ENCODE peak calls at places on chromosome 17, in seven cellular contexts. J, Z, X, U, K, W and N are unnamed samples. For H3K27me3, the result is how much of the 10 kb centered on the place peaks cover.

GRCh38 chr17:81473019-81473418 is 39.6 kb downstream of the ACTG1 start:
- DNase-seq in J (no peak), Z (no peak), X (no peak), U (no peak), K (no peak), W (no peak), N (no peak)

GRCh38 chr17:30720013-30720471 is 104.5 kb downstream of the CRLF3 start:
- DNase-seq in J (no peak), Z (no peak), X (peak), U (peak), K (no peak), W (no peak), N (no peak)

GRCh38 chr17:75668489-75668888 is 1.4 kb downstream of the SAP30BP start:
- DNase-seq in J (no peak), Z (no peak), X (no peak), U (no peak), K (peak), W (no peak), N (no peak)

GRCh38 chr17:43994272-43995149 is 9.9 kb upstream of the NAGS start:
- DNase-seq in J (no peak), Z (peak), X (peak), U (no peak), K (peak), W (peak), N (no peak)

GRCh38 chr17:5595831-5596230 is 11.5 kb upstream of the NLRP1 start:
- DNase-seq in J (no peak), Z (no peak), X (no peak), U (no peak), K (no peak), W (no peak), N (no peak)

GRCh38 chr17:58337600-58338453 is 9.2 kb upstream of the TSPOAP1 start:
- DNase-seq in J (no peak), Z (peak), X (peak), U (peak), K (peak), W (peak), N (peak)

GRCh38 chr17:63423251-63423950 is 22.7 kb downstream of the CYB561 start:
- DNase-seq in J (no peak), Z (no peak), X (no peak), U (no peak), K (no peak), W (no peak), N (no peak)

GRCh38 chr17:12027658-12028057 is 7.0 kb downstream of the MAP2K4 start:
- DNase-seq in J (no peak), Z (no peak), X (no peak), U (no peak), K (no peak), W (no peak), N (no peak)

GRCh38 chr17:32319548-32319905 is 22.4 kb downstream of the C17orf75 start:
- DNase-seq in J (peak), Z (peak), X (peak), U (peak), K (peak), W (peak), N (no peak)

GRCh38 chr17:59367657-59368045 is 36.2 kb downstream of the YPEL2 start:
- DNase-seq in J (peak), Z (no peak), X (no peak), U (no peak), K (peak), W (no peak), N (no peak)

GRCh38 chr17:63364944-63365343 is 81.2 kb downstream of the CYB561 start:
- DNase-seq in J (no peak), Z (no peak), X (no peak), U (no peak), K (no peak), W (no peak), N (no peak)

GRCh38 chr17:43114101-43114691 is 11.0 kb downstream of the BRCA1 start:
- DNase-seq in J (no peak), Z (no peak), X (no peak), U (no peak), K (no peak), W (no peak), N (no peak)

GRCh38 chr17:17131876-17132275 is 74.3 kb downstream of the PLD6 start:
- DNase-seq in J (no peak), Z (no peak), X (no peak), U (no peak), K (no peak), W (no peak), N (no peak)

GRCh38 chr17:31457391-31458234 is 66.1 kb downstream of the RAB11FIP4 start:
- DNase-seq in J (no peak), Z (no peak), X (no peak), U (no peak), K (no peak), W (no peak), N (no peak)

GRCh38 chr17:49214665-49215360 is 4.3 kb downstream of the ABI3 start:
- DNase-seq in J (no peak), Z (no peak), X (no peak), U (no peak), K (no peak), W (no peak), N (no peak)

GRCh38 chr17:57612202-57613071 is 132.7 kb downstream of the CCDC182 start:
- DNase-seq in J (no peak), Z (peak), X (no peak), U (no peak), K (no peak), W (peak), N (peak)

GRCh38 chr17:44187131-44187899 is 543 bp downstream of the TMUB2 start:
- DNase-seq in J (no peak), Z (peak), X (no peak), U (no peak), K (peak), W (peak), N (no peak)

GRCh38 chr17:11880714-11881113 is 116.6 kb downstream of the ZNF18 start:
- DNase-seq in J (peak), Z (no peak), X (no peak), U (no peak), K (peak), W (no peak), N (peak)

GRCh38 chr17:3667366-3668278 is 756 bp downstream of the TAX1BP3 start:
- DNase-seq in J (no peak), Z (no peak), X (peak), U (peak), K (peak), W (no peak), N (no peak)

GRCh38 chr17:49388290-49388640 is 26.2 kb upstream of the ZNF652 start:
- DNase-seq in J (no peak), Z (peak), X (no peak), U (no peak), K (no peak), W (peak), N (no peak)

GRCh38 chr17:31398381-31399275 is 7.2 kb downstream of the RAB11FIP4 start:
- DNase-seq in J (no peak), Z (no peak), X (no peak), U (no peak), K (no peak), W (no peak), N (no peak)

GRCh38 chr17:40266882-40267281 is 20.8 kb upstream of the CDC6 start:
- DNase-seq in J (no peak), Z (no peak), X (no peak), U (no peak), K (no peak), W (no peak), N (no peak)
- H3K27me3 ChIP-seq in J (under half), Z (under half), X (under half), U (under half), K (under half), W (under half), N (under half)

GRCh38 chr17:9022553-9023388 is 1.5 kb downstream of the NTN1 start:
- DNase-seq in J (no peak), Z (no peak), X (peak), U (no peak), K (peak), W (no peak), N (no peak)
- H3K27me3 ChIP-seq in J (under half), Z (under half), X (half or more), U (under half), K (half or more), W (under half), N (under half)

DNA sequence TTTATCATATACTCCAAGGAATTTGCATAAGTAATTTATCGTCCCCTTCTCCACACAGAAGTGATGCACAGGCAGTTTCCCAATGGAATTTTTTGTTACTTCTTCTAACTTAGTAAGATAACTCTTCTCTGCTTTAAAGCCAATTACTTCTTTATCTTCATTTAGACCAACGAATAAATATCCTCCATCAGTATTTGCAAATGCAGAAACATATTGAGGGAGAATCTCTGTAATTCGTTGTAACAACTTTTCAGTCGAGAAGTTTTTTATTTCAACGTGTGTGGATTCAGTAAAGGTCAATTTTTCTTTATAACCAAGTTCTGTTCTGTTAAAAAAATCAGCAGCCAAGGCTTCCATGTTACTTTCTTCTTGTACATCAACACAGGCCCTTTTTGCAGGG is 30.7 kb upstream of the SLFN13 start:
- DNase-seq in J (no peak), Z (no peak), X (no peak), U (no peak), K (no peak), W (no peak), N (no peak)
- H3K27me3 ChIP-seq in J (half or more), Z (under half), X (half or more), U (under half), K (under half), W (under half), N (under half)

GRCh38 chr17:20008242-20009051 is 712 bp upstream of the SPECC1 start:
- DNase-seq in J (no peak), Z (no peak), X (peak), U (no peak), K (peak), W (no peak), N (no peak)
- H3K27me3 ChIP-seq in J (under half), Z (under half), X (half or more), U (under half), K (half or more), W (under half), N (under half)

GRCh38 chr17:73856585-73856984 is 212.3 kb upstream of the SDK2 start:
- DNase-seq in J (no peak), Z (no peak), X (no peak), U (no peak), K (no peak), W (no peak), N (no peak)
- H3K27me3 ChIP-seq in J (under half), Z (under half), X (under half), U (under half), K (under half), W (under half), N (under half)

DNA sequence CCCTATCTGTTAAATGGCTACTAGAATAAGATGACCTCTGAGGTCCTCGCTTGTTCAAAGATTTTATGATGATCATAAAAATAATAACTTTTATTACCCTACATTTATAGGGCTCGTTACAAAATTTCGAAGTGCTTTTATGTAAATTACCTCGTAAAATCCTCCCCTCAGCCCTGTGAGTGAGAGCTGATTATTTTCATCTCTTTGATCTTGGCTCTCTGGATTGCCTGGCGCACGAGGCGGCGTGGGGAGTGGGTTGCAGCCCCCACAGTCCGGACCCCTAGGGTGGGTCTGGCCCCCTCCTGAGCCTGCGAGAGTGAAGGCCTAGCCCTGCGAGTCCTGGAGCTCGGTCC is 1.6 kb downstream of the SDK2 start:
- DNase-seq in J (no peak), Z (no peak), X (no peak), U (no peak), K (no peak), W (no peak), N (no peak)
- H3K27me3 ChIP-seq in J (under half), Z (under half), X (half or more), U (under half), K (under half), W (under half), N (under half)

GRCh38 chr17:45783593-45784292 is 377 bp upstream of the CRHR1 start:
- DNase-seq in J (no peak), Z (no peak), X (peak), U (no peak), K (no peak), W (no peak), N (no peak)
- H3K27me3 ChIP-seq in J (under half), Z (under half), X (half or more), U (under half), K (half or more), W (under half), N (half or more)

DNA sequence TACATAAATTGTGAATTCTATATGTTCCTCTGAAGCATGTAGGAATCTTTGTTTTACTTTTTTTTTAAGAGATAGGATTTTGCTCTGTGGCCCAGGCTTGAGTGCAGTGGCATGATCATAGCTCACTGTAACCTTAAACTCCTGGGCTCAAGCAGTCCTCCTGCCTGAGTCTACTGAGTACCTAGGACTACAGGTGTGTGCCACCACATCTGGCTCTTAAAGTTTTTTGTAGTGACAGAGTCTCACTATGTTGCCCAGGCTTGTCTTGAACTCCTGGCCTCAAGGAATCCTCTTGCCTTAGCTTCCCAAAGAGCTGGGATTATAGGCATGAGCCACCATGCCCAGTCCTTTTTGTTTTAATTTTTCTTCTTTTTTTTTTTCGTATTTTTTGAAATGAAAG is 25.3 kb downstream of the IKZF3 start:
- DNase-seq in J (no peak), Z (no peak), X (no peak), U (no peak), K (no peak), W (no peak), N (no peak)
- H3K27me3 ChIP-seq in J (under half), Z (under half), X (half or more), U (under half), K (under half), W (under half), N (under half)

DNA sequence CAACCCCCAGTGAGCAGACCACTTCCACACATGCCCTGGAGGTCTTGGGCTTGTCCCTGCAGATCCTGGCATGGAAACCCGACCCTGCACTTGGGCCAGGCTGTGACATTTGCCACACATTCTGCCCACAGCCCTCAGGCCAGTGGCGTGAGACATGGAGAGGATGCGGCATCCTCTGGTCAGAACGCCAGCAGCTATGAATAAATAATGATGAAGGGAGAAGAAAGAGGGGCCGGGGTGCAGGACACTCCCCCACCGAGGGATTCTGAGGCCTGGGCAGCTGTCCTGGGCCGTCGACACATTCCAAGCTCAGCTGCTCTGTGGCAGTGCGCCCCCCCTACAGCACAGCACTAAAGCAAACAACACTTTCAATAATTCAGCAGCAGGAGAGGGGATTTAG is 148.8 kb downstream of the ENGASE start:
- DNase-seq in J (no peak), Z (no peak), X (no peak), U (no peak), K (no peak), W (no peak), N (no peak)
- H3K27me3 ChIP-seq in J (under half), Z (under half), X (half or more), U (under half), K (under half), W (under half), N (under half)

DNA sequence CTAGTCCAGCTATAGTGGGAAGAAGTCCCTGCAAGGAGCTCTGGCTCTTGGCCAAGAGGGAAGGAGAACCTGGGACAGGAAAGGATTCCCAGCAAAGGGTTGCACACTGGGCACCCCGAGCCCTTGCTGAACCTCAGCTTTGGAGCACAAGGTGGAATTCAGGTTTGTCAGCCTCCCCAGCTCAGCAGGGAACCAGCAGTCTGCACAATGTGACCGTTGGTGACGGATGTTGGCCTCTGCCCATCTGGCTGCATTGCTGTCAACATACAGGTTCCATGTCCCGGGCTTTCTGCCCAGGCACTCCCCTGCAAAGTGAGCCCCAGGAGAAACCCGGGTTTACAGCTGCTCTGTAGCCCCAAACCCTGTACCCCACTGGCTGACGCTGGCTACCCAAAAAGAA is 6.7 kb downstream of the RPRML start:
- DNase-seq in J (no peak), Z (no peak), X (peak), U (no peak), K (no peak), W (no peak), N (no peak)
- H3K27me3 ChIP-seq in J (under half), Z (under half), X (under half), U (under half), K (under half), W (under half), N (under half)